ENCODE peak calls at places on chromosome 1, in seven cellular contexts. W is occipital lobe; K is activated T-cell treated with anti-CD3 and anti-CD28 coated beads for 24 hours; C is Caki2; I is HFF-Myc; Z is activated CD4-positive, alpha-beta T cell treated with anti-CD3 and anti-CD28 coated beads, Interleukin-2, amount 10 ng/mL, durations not matched to agents 7 days and 5 days; U is NCI-H345. A is an unnamed sample.

GRCh38 chr1:156126043-156126700 is 11.7 kb downstream of the LMNA start:
- DNase-seq in C (peak), U (peak), W (no peak), Z (peak), I (peak), K (no peak), A (peak)

GRCh38 chr1:224670506-224670905 is 54.4 kb downstream of the CNIH3 start:
- DNase-seq in Z (no peak), K (no peak), I (no peak), C (no peak), U (no peak), W (no peak), A (no peak)

GRCh38 chr1:58908539-58909161 is 124.8 kb upstream of the JUN start:
- DNase-seq in W (no peak), I (no peak), U (no peak), K (no peak), Z (no peak), C (no peak), A (no peak)

GRCh38 chr1:103106426-103107321 is 1.6 kb downstream of the COL11A1 start:
- DNase-seq in Z (peak), I (no peak), K (no peak), W (peak), U (peak), C (peak), A (peak)

GRCh38 chr1:223713546-223714420 is 1.4 kb downstream of the CAPN2 start:
- DNase-seq in K (no peak), Z (peak), I (no peak), W (no peak), C (no peak), U (no peak), A (no peak)

GRCh38 chr1:36096500-36097412 is 8.1 kb downstream of the ADPRS start:
- DNase-seq in Z (no peak), C (no peak), U (no peak), I (no peak), W (no peak), K (no peak), A (no peak)

GRCh38 chr1:235817101-235817725 is 49.5 kb downstream of the LYST start:
- DNase-seq in I (no peak), U (no peak), C (no peak), K (no peak), Z (no peak), W (no peak), A (no peak)

GRCh38 chr1:3827813-3828307 is 29.2 kb downstream of the CEP104 start:
- DNase-seq in I (no peak), Z (no peak), K (no peak), U (no peak), W (no peak), C (peak), A (no peak)

GRCh38 chr1:196078691-196079090 is 529.5 kb downstream of the KCNT2 start:
- DNase-seq in Z (no peak), U (no peak), K (no peak), I (no peak), W (no peak), C (peak), A (no peak)

GRCh38 chr1:201713093-201713810 is 115.7 kb upstream of the IPO9 start:
- DNase-seq in C (peak), Z (no peak), U (no peak), K (no peak), I (peak), W (peak), A (no peak)

GRCh38 chr1:226542623-226543103 is 5.9 kb upstream of the STUM start:
- DNase-seq in U (peak), W (no peak), C (no peak), Z (no peak), K (no peak), I (no peak), A (no peak)

GRCh38 chr1:173682174-173682573 is 12.5 kb upstream of the ANKRD45 start:
- DNase-seq in U (no peak), K (no peak), W (no peak), C (no peak), I (no peak), Z (no peak), A (no peak)

GRCh38 chr1:14598498-14599172 is at the start of gene KAZN:
- DNase-seq in Z (no peak), I (no peak), C (peak), K (no peak), W (no peak), U (peak), A (peak)

GRCh38 chr1:168390261-168390660 is 109.6 kb downstream of the TBX19 start:
- DNase-seq in U (no peak), I (no peak), K (no peak), W (no peak), Z (no peak), C (no peak), A (no peak)

GRCh38 chr1:174874337-174875053 is 125.3 kb upstream of the CACYBP start:
- DNase-seq in I (no peak), U (peak), C (no peak), K (no peak), W (no peak), Z (no peak), A (no peak)

GRCh38 chr1:61080408-61081134 is 1.8 kb upstream of the NFIA start:
- DNase-seq in U (peak), I (no peak), K (no peak), W (no peak), Z (no peak), C (peak), A (no peak)

GRCh38 chr1:108316545-108316944 is 72.7 kb upstream of the NBPF4 start:
- DNase-seq in U (no peak), I (no peak), K (no peak), W (no peak), Z (no peak), C (no peak), A (no peak)

GRCh38 chr1:119659628-119660027 is 11.6 kb upstream of the ZNF697 start:
- DNase-seq in I (no peak), K (no peak), W (no peak), U (no peak), C (no peak), Z (no peak), A (no peak)

GRCh38 chr1:198399452-198399851 is 141.0 kb downstream of the ATP6V1G3 start:
- DNase-seq in C (no peak), K (no peak), W (no peak), I (no peak), U (no peak), Z (no peak), A (no peak)

GRCh38 chr1:55212349-55213028 is 2.7 kb downstream of the USP24 start:
- DNase-seq in Z (no peak), K (no peak), I (no peak), W (no peak), U (peak), C (no peak), A (peak)

GRCh38 chr1:98700228-98700627 is 38.7 kb downstream of the SNX7 start:
- DNase-seq in K (no peak), C (no peak), U (no peak), I (no peak), W (no peak), Z (no peak), A (no peak)

GRCh38 chr1:167090289-167090942 is at the start of gene GPA33:
- DNase-seq in W (no peak), I (no peak), K (no peak), C (no peak), Z (peak), U (no peak), A (no peak)

GRCh38 chr1:15452216-15452615 is 4.3 kb upstream of the CELA2A start:
- DNase-seq in U (no peak), I (no peak), K (no peak), W (no peak), Z (no peak), C (no peak), A (no peak)

A was measured in dorsolateral prefrontal cortex.